ENCODE peak calls at places on chromosomes 13 and 19, in five cellular contexts. D is heart left ventricle, R is Peyer's patch, U is tibial nerve, X is A549. I is an unnamed sample.

GRCh38 chr19:13079542-13079986 is 23.1 kb downstream of the LYL1 start:
- DNase-seq in D (peak), R (peak), U (no peak), X (no peak), I (peak)

GRCh38 chr19:49348305-49349188 is 13.3 kb downstream of the CD37 start:
- DNase-seq in D (no peak), R (no peak), U (no peak), X (no peak), I (no peak)

GRCh38 chr13:42883771-42884170 is 102.4 kb downstream of the FAM216B start:
- DNase-seq in D (no peak), R (no peak), U (no peak), X (no peak), I (no peak)

GRCh38 chr13:73268306-73268705 is 209.5 kb downstream of the KLF5 start:
- DNase-seq in D (no peak), R (peak), U (no peak), X (no peak), I (no peak)

GRCh38 chr19:48629599-48630288 is 7.4 kb downstream of the DBP start:
- DNase-seq in D (peak), R (peak), U (no peak), X (no peak), I (peak)

GRCh38 chr13:54574791-54575190 is 1546.2 kb downstream of the OLFM4 start:
- DNase-seq in D (no peak), R (no peak), U (no peak), X (no peak), I (no peak)

GRCh38 chr19:34232566-34233481 is 21.5 kb upstream of the GARRE1 start:
- DNase-seq in D (peak), R (no peak), U (no peak), X (peak), I (peak)

GRCh38 chr19:44111910-44112463 is 1.2 kb upstream of the ZNF225 start:
- DNase-seq in D (no peak), R (no peak), U (no peak), X (no peak), I (no peak)

GRCh38 chr19:10000171-10000826 is 10.0 kb downstream of the COL5A3 start:
- DNase-seq in D (peak), R (peak), U (peak), X (peak), I (peak)

GRCh38 chr13:52599853-52600603 is 42.2 kb upstream of the HNRNPA1L2 start:
- DNase-seq in D (peak), R (peak), U (no peak), X (no peak), I (no peak)

GRCh38 chr19:11288349-11288748 is 7.6 kb upstream of the TSPAN16 start:
- DNase-seq in D (no peak), R (no peak), U (no peak), X (peak), I (no peak)

GRCh38 chr19:7428651-7429113 is 60.2 kb downstream of the PEX11G start:
- DNase-seq in D (no peak), R (peak), U (no peak), X (no peak), I (no peak)

GRCh38 chr19:1651548-1652394 is 644 bp downstream of the TCF3 start:
- DNase-seq in D (peak), R (peak), U (no peak), X (peak), I (peak)
- TF ChIP-seq POLR2A in D (no peak), R (no peak), U (no peak), X (no peak), I (no peak)

GRCh38 chr13:78701383-78701782 is 42.4 kb upstream of the OBI1 start:
- DNase-seq in D (no peak), R (no peak), U (no peak), X (no peak), I (no peak)
- H3K27ac ChIP-seq in D (no peak), R (no peak), U (no peak), X (no peak), I (no peak)

GRCh38 chr19:38076337-38076736 is 147.7 kb downstream of the DPF1 start:
- DNase-seq in D (no peak), R (no peak), U (no peak), X (no peak), I (no peak)

GRCh38 chr19:38070573-38070972 is 153.4 kb downstream of the DPF1 start:
- DNase-seq in D (no peak), R (no peak), U (no peak), X (no peak), I (no peak)

GRCh38 chr19:38071647-38072046 is 152.4 kb downstream of the DPF1 start:
- DNase-seq in D (no peak), R (no peak), U (no peak), X (no peak), I (no peak)

GRCh38 chr19:38072776-38073411 is 151.1 kb downstream of the DPF1 start:
- DNase-seq in D (no peak), R (no peak), U (no peak), X (no peak), I (no peak)

DNA sequence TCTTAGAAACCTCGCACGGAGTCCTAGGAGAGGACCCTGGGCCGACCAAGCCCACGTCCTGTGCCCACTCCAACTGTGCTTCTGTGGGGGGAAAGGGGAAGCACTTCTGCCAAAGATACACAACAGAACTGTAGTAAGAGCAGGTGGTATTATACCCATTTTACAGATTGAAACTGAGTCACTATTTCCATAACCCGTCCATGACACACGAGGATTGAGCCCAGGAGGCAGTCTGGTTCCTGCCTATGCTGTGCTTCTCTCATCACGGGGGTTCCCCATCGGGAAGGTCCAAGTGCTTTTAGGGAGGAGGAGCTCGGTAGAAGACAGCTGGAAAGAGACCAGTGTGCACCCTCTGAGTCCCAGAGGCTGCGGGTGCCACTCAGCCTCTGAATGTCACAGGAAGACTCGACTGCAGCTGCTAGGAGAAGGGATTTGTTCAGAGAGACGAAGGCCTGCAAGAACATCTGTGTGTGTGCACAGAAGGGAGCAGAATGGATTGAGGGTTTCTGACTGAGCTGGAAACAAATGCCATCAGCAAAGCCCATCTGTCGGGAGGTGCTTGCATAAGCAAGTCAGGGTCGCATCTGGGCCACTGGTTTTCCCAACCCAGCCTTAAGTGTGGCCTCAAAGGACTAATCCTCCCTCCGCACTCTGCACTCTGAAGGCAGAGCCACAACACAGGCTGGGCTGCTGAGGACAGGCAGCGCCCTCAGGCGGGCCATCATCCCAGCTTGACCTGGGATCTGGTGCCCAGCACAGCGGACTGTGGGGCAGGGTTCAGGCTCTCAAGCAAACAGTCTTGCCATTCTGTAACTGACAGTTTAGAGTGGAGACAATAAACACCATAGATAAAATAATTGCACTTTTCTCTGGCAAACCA is 150.0 kb downstream of the DPF1 start:
- DNase-seq in D (no peak), R (peak), U (no peak), X (no peak), I (no peak)
- TF ChIP-seq CTCF in D (no peak), R (no peak), U (no peak), X (no peak), I (no peak)

DNA sequence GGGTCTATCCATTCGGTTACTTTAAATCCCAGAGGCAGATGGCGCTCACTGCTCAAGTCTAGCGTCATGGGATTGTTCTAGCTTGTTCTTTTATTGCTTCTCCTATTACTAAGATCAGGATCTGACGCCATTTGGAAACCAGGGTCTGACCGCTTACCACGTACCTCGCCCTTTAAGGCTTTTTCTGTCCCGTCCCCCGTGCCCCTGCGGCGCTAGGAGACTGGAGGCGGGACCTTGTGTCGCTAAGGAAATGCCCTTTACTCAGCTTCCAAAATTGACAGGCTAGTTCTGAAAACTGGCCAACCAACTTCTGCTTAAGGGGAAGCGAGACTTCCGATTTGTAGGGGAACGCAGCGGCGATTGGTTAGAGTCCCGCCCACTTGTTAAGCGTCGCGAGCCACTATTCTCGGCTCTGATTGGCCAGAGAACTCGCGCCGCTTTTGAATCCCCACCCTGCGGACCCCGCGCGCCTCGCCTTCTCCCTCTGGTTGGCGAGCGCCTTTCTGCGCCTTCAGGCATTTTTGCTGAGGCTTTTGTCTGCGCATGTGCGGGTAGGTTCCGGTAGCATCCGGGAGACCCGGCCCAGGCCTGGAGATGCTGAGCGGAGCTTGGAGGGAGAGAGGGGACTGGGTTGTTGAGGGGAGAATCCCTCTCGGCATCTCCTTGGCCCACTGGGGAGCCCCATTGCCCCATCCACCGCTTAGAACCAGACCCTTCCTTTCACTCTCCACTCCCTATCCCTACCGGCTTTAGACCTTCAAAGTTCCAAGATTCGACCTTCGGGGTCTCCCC is 3.9 kb upstream of the C19orf84 start:
- DNase-seq in D (peak), R (peak), U (peak), X (peak), I (peak)
- TF ChIP-seq POLR2A in D (no peak), R (no peak), U (no peak), X (peak), I (no peak)

DNA sequence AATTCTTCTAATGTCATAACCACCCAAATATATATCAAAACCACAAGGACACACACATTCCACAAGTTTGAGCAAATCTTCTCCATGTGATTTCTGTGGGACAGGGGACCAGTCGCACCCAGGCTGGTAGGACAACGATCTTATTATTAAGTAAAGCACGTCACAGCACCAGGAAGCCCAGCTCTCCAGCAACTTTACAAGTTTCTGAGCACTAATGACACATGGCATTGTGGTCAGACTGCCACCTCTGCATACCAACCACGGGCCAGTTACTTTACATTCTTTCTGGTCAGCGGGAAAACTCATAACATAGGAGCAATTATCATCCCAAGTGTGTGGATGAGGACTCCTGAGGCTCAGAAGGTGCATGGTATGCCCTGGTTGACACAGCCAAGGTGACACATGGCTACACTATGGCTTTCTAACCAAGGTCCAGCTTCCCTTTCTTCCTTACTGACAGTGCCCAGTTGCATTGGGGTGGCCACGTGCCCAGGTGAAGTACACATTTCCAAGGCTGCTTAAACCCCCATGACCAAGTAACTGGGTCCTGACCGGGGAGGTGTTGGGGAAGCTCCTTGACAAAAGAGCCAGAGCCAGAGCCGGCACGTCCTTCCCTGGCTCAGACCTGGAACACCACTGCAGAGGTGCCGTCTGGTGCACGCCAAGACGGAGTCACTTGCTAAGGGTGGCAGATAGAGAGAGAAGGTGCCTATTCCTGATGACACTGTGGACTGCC is 27.4 kb downstream of the LATS2 start:
- DNase-seq in D (no peak), R (no peak), U (no peak), X (no peak), I (peak)
- H3K27ac ChIP-seq in D (peak), R (no peak), U (peak), X (peak), I (peak)

GRCh38 chr13:28120317-28120716 is 18.0 kb upstream of the PAN3 start:
- DNase-seq in D (no peak), R (no peak), U (no peak), X (no peak), I (no peak)

GRCh38 chr13:28121224-28121623 is 17.1 kb upstream of the PAN3 start:
- DNase-seq in D (no peak), R (no peak), U (no peak), X (no peak), I (no peak)

GRCh38 chr13:28116736-28117135 is 16.4 kb upstream of the FLT3 start:
- DNase-seq in D (no peak), R (no peak), U (no peak), X (no peak), I (no peak)

GRCh38 chr13:28117689-28118377 is 17.5 kb upstream of the FLT3 start:
- DNase-seq in D (peak), R (no peak), U (no peak), X (no peak), I (no peak)
- TF ChIP-seq CTCF in D (no peak), R (no peak), U (no peak), X (no peak), I (no peak)

I was measured in sigmoid colon.